ENCODE peak calls at places on chromosomes 7 and 10, in seven cellular contexts. Z, C, I, X, Q, Y and B are unnamed samples.

GRCh38 chr7:100575746-100576383 is 2.2 kb upstream of the SAP25 start:
- DNase-seq in I (no peak), Z (no peak), X (no peak), Y (no peak), Q (no peak), C (no peak), B (no peak)

GRCh38 chr7:99027241-99027640 is 116.7 kb downstream of the SMURF1 start:
- DNase-seq in Q (no peak), X (no peak), I (no peak), C (no peak), Y (peak), Z (no peak), B (no peak)

GRCh38 chr10:110275140-110275729 is 29.5 kb downstream of the SMNDC1 start:
- DNase-seq in Q (no peak), Z (no peak), Y (no peak), C (no peak), I (no peak), X (no peak), B (no peak)

GRCh38 chr10:113993489-113993932 is 50.2 kb upstream of the ADRB1 start:
- DNase-seq in X (no peak), Z (no peak), Y (no peak), Q (no peak), I (no peak), C (no peak), B (peak)

GRCh38 chr10:75708060-75708459 is 276.6 kb downstream of the LRMDA start:
- DNase-seq in Q (no peak), Y (no peak), I (no peak), C (no peak), X (no peak), Z (no peak), B (no peak)

GRCh38 chr7:81066797-81067196 is 147.9 kb upstream of the SEMA3C start:
- DNase-seq in C (no peak), I (no peak), Q (no peak), X (no peak), Z (no peak), Y (no peak), B (no peak)

GRCh38 chr10:122756656-122757055 is 57.0 kb upstream of the C10orf120 start:
- DNase-seq in C (no peak), Y (no peak), Q (no peak), I (no peak), X (no peak), Z (no peak), B (no peak)

GRCh38 chr7:34036972-34037792 is 131.8 kb downstream of the BMPER start:
- DNase-seq in Q (no peak), X (no peak), Y (no peak), Z (peak), I (no peak), C (no peak), B (no peak)

GRCh38 chr10:15211464-15211979 is 43.0 kb upstream of the NMT2 start:
- DNase-seq in C (no peak), Z (no peak), I (no peak), X (no peak), Y (peak), Q (no peak), B (peak)

GRCh38 chr7:158484801-158485531 is 102.7 kb downstream of the PTPRN2 start:
- DNase-seq in Y (no peak), Z (no peak), Q (no peak), X (no peak), C (no peak), I (no peak), B (no peak)

GRCh38 chr7:55099086-55099831 is 80.4 kb downstream of the EGFR start:
- DNase-seq in C (no peak), Z (no peak), I (no peak), Y (peak), Q (no peak), X (no peak), B (peak)

GRCh38 chr7:76063114-76063513 is 15.2 kb downstream of the MDH2 start:
- DNase-seq in Y (no peak), X (no peak), Q (no peak), I (no peak), Z (no peak), C (no peak), B (no peak)

GRCh38 chr7:83301416-83301815 is 138.7 kb upstream of the PCLO start:
- DNase-seq in Q (no peak), Z (peak), Y (peak), X (no peak), C (no peak), I (no peak), B (peak)

GRCh38 chr7:157526604-157527003 is 189.8 kb downstream of the DNAJB6 start:
- DNase-seq in Y (no peak), Z (no peak), I (no peak), X (peak), C (no peak), Q (no peak), B (no peak)

GRCh38 chr10:95511314-95511713 is 49.9 kb downstream of the SORBS1 start:
- DNase-seq in I (no peak), Y (no peak), X (no peak), Q (no peak), Z (no peak), C (no peak), B (no peak)

GRCh38 chr7:154649015-154649414 is 353.9 kb downstream of the PAXIP1 start:
- DNase-seq in Z (no peak), Y (no peak), Q (no peak), X (no peak), C (no peak), I (no peak), B (no peak)

GRCh38 chr7:37011151-37011890 is 287.0 kb upstream of the AOAH start:
- DNase-seq in C (no peak), Z (no peak), X (no peak), Q (no peak), I (no peak), Y (no peak), B (no peak)

GRCh38 chr10:35195361-35196306 is 69.0 kb downstream of the CREM start:
- DNase-seq in Y (peak), Z (peak), Q (peak), X (no peak), C (peak), I (peak), B (peak)

GRCh38 chr10:84225424-84226173 is at the start of gene LRIT2:
- DNase-seq in Y (no peak), Z (no peak), X (no peak), I (no peak), C (no peak), Q (no peak), B (no peak)

GRCh38 chr7:81162234-81162633 is 243.4 kb upstream of the SEMA3C start:
- DNase-seq in I (no peak), X (no peak), Z (no peak), Y (no peak), Q (no peak), C (no peak), B (no peak)

GRCh38 chr10:89262331-89263020 is 10.9 kb upstream of the LIPA start:
- DNase-seq in I (no peak), C (no peak), Z (peak), Q (no peak), Y (peak), X (no peak), B (no peak)

GRCh38 chr7:37833107-37833817 is 15.1 kb upstream of the NME8 start:
- DNase-seq in Y (peak), Z (peak), C (peak), Q (no peak), I (peak), X (no peak), B (peak)

GRCh38 chr10:2633630-2634029 is 433.7 kb upstream of the PFKP start:
- DNase-seq in X (no peak), Q (no peak), I (no peak), C (no peak), Z (no peak), Y (no peak), B (no peak)

GRCh38 chr10:535051-535450 is 154.4 kb downstream of the DIP2C start:
- DNase-seq in Y (no peak), Q (no peak), Z (no peak), I (no peak), C (no peak), X (peak), B (no peak)

GRCh38 chr10:20909801-20910200 is 12.7 kb upstream of the NEBL start:
- DNase-seq in Y (no peak), C (no peak), I (no peak), Q (no peak), X (no peak), Z (no peak), B (no peak)

GRCh38 chr10:100887761-100888296 is 24.9 kb upstream of the SLF2 start:
- DNase-seq in Z (no peak), X (no peak), Y (no peak), I (no peak), Q (no peak), C (no peak), B (no peak)

GRCh38 chr7:130157700-130158099 is 47.5 kb downstream of the TMEM209 start:
- DNase-seq in C (no peak), I (no peak), X (no peak), Q (no peak), Z (no peak), Y (no peak), B (no peak)

GRCh38 chr7:140304071-140304799 is 94.1 kb downstream of the SLC37A3 start:
- DNase-seq in X (no peak), C (no peak), Q (peak), I (peak), Z (peak), Y (peak), B (peak)

GRCh38 chr10:84312816-84313215 is 15.6 kb upstream of the CCSER2 start:
- DNase-seq in Y (no peak), I (no peak), X (no peak), Z (no peak), Q (no peak), C (no peak), B (no peak)

GRCh38 chr10:102752266-102752930 is 8.7 kb downstream of the WBP1L start:
- DNase-seq in Q (no peak), X (no peak), I (no peak), C (no peak), Z (no peak), Y (peak), B (peak)

GRCh38 chr10:11162828-11163599 is 145.3 kb downstream of the CELF2 start:
- DNase-seq in Z (no peak), X (no peak), I (peak), Q (peak), C (peak), Y (no peak), B (no peak)

GRCh38 chr7:100942038-100942774 is 7.1 kb upstream of the MUC3A start:
- DNase-seq in I (no peak), Q (no peak), Y (peak), Z (peak), C (peak), X (no peak), B (no peak)

GRCh38 chr7:65307651-65308299 is 65.9 kb upstream of the ZNF92 start:
- DNase-seq in X (no peak), I (peak), C (peak), Y (peak), Q (peak), Z (peak), B (peak)

GRCh38 chr10:60282771-60283353 is 106.8 kb downstream of the ANK3 start:
- DNase-seq in Y (peak), I (peak), Q (no peak), X (no peak), C (no peak), Z (peak), B (peak)

GRCh38 chr7:101563933-101564777 is 64.9 kb downstream of the MYL10 start:
- DNase-seq in C (no peak), X (no peak), Z (no peak), Q (no peak), Y (no peak), I (no peak), B (no peak)

GRCh38 chr10:46296629-46297275 is 10.0 kb downstream of the ANTXRL start:
- DNase-seq in X (peak), I (no peak), Y (no peak), Z (no peak), C (no peak), Q (no peak), B (no peak)

GRCh38 chr7:129952164-129952652 is 552 bp downstream of the UBE2H start:
- DNase-seq in Y (peak), I (peak), Z (peak), C (peak), Q (no peak), X (peak), B (peak)

GRCh38 chr10:101385866-101386658 is 32.1 kb downstream of the BTRC start:
- DNase-seq in X (no peak), C (no peak), Q (no peak), Y (peak), Z (no peak), I (no peak), B (peak)

GRCh38 chr10:99357691-99358090 is 28.5 kb downstream of the CNNM1 start:
- DNase-seq in Y (no peak), C (no peak), I (no peak), Z (no peak), Q (no peak), X (no peak), B (no peak)

DNA sequence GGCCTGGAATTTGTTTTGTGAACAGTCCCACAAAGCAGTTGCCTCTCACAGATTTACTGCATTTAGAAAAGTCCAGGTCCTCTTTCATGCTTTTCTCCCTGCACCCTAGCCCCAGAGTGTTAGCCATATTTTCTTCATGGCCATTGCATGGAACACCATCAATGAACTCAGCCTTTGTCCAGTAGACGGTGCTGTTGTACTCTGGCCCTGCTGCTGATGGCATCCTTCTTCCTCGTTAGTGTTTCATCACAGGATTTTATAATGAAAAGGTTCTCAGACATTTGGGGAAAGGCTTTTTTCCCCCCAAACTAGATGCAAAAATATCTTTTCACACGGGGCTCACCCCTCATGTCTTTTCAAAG is 93.0 kb upstream of the SLC25A13 start:
- DNase-seq in X (no peak), Q (no peak), I (peak), Y (peak), C (peak), Z (peak), B (peak)
- TF ChIP-seq CTCF in X (peak), Q (peak), I (peak), Y (peak), C (peak), Z (peak), B (peak)

DNA sequence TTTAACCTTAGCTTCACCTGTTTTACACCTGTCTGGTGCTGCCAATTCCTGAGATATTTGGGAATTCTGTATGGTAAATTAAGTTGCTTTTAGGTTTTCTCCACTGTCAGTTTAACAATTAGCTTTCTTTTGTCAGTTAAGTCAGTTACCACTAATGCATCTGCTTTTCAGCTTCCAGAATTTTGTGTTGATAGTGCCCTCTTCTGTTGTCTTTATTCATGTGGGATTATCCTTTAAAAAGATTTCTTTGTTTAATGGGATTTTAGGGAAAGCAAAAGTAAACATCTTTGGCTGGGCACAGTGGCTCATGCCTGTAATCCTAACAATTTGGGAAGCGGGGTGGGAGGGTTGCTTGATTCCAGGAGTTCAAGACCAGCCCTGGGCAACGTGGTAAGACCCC is 8.1 kb downstream of the TFAM start:
- DNase-seq in Z (no peak), C (no peak), X (no peak), Q (no peak), Y (peak), I (no peak), B (peak)
- TF ChIP-seq CTCF in Z (peak), C (no peak), X (no peak), Q (no peak), Y (no peak), I (no peak), B (peak)

GRCh38 chr10:97686301-97686961 is 610 bp downstream of the AVPI1 start:
- DNase-seq in I (peak), Z (peak), C (peak), X (no peak), Q (no peak), Y (peak), B (peak)

GRCh38 chr10:97686962-97687784 is at the start of gene AVPI1:
- DNase-seq in Q (peak), X (peak), C (peak), Y (peak), I (peak), Z (peak), B (peak)

GRCh38 chr10:97687785-97688781 is 1.0 kb upstream of the AVPI1 start:
- DNase-seq in I (no peak), X (no peak), Y (peak), C (no peak), Z (peak), Q (no peak), B (peak)

GRCh38 chr10:97689637-97690036 is 2.6 kb upstream of the AVPI1 start:
- DNase-seq in C (no peak), X (no peak), Z (peak), Y (peak), Q (no peak), I (no peak), B (peak)

DNA sequence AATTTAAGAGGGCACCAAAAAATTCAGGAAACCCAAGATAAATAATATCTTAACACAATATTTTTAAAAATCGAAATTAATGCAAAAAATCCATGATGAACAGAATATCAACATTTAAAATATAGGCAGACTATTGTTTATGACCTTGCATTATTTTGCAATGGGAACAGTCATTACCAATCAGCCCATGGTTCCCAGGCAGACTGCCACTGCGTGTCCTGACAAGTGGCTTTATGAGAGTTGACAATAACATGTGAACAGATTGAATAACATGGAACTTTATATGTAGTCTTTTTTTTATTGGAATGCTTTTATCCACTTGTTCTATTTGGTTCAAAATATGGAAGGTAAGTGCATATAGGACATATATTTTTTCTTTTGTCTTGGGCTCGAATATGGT is 3.1 kb upstream of the AVPI1 start:
- DNase-seq in Y (no peak), Z (no peak), C (no peak), I (no peak), Q (no peak), X (no peak), B (peak)
- TF ChIP-seq CTCF in Y (no peak), Z (no peak), C (no peak), I (no peak), Q (no peak), X (no peak), B (no peak)

DNA sequence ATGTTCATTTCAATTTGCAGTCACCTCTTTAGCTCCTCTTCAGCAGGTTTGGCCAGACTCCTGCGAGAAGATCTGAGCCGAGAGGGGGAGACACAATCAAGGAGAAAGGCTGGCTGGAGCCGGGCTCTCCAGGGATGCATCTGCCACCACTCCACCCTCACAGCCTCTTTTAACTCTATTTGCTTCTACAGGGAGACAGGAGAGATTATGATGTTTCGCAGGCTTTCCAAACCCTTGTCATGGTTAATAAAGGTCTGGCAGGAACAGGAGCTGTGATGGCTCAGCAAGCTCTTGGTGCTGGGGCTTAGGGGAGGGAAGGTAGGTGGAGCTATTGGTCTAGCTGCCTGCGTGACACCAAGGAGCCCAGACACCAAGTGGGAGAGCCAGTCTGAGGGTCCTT is 448.1 kb upstream of the PODXL start:
- DNase-seq in Y (peak), Q (no peak), C (no peak), X (no peak), I (no peak), Z (peak), B (peak)
- TF ChIP-seq CTCF in Y (peak), Q (no peak), C (no peak), X (no peak), I (no peak), Z (no peak), B (peak)

DNA sequence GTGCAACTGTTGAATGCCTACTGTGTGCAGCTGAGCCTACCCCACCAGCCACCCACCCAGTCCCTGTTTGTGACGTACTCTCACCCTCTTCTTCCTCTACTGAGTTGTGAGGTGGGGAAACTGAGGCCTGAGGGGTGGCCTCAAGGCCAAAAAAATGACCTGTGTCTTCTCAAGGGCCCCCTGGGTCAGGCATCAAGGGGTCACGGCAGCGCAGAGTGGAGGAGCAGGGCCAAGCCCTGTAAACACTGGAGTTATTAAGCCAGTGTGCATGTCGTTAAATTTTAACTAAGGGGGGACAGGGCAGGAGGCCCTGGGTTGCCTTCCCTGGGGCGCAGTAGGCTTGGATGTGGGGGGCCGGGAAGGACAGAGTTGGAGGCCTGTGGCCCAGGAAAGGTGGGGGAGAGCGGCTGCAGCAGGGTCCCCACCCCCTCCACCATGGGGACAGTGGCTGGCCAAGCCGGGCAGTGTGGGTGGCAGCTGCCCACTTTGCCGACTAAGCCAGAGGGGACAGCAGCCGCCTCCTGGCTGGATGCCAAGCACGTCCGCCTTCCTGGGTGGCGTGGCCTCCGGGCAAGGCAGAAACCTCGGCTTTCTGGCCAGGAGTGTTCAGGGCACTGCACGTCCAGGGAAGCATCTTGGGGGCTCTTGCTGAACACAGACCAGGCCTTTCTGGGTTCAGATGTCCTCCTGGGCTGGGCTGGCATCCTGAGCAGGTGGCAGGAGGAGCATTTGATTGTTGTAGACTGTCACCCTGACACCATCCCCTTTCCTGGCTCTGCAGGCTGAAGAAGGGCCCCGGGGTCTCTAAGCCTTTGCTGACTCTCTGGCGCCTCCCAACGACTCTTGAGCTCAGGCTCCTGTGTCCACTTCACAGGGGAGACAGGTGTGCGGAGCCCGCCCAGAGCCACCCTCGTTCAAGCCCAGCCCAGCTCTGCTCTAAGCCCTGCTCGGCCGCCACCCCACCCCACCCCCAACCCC is 1.9 kb downstream of the SLC29A4 start:
- DNase-seq in I (peak), Y (peak), Q (peak), Z (peak), C (peak), X (peak), B (peak)
- TF ChIP-seq CTCF in I (peak), Y (peak), Q (peak), Z (peak), C (no peak), X (no peak), B (peak)

GRCh38 chr7:106039486-106040060 is 72.5 kb downstream of the SYPL1 start:
- DNase-seq in I (no peak), Q (no peak), C (no peak), Y (peak), Z (no peak), X (no peak), B (peak)
- TF ChIP-seq CTCF in I (no peak), Q (no peak), C (no peak), Y (peak), Z (no peak), X (no peak), B (no peak)

GRCh38 chr7:148722340-148723165 is 23.9 kb downstream of the CUL1 start:
- DNase-seq in I (no peak), Y (no peak), C (no peak), Z (no peak), X (no peak), Q (no peak), B (peak)
- TF ChIP-seq CTCF in I (no peak), Y (no peak), C (no peak), Z (no peak), X (no peak), Q (no peak), B (no peak)

GRCh38 chr10:80161321-80162084 is 29.0 kb downstream of the PLAC9 start:
- DNase-seq in Y (peak), C (no peak), Z (peak), X (no peak), I (no peak), Q (no peak), B (no peak)
- TF ChIP-seq CTCF in Y (peak), C (no peak), Z (no peak), X (no peak), I (peak), Q (peak), B (peak)